ENCODE peak calls at places on chromosome 14, in eight cellular contexts. O, N, Q, B, H, R, U and F are unnamed samples.

GRCh38 chr14:77302926-77303325 is 17.8 kb downstream of the POMT2 start:
- DNase-seq in O (peak), N (peak), Q (peak), B (no peak), H (no peak), R (no peak), U (no peak), F (no peak)

GRCh38 chr14:52551696-52552062 is 626 bp downstream of the TXNDC16 start:
- DNase-seq in O (peak), N (peak), Q (peak), B (peak), H (no peak), R (no peak), U (no peak), F (no peak)

GRCh38 chr14:67940894-67941455 is 121.4 kb downstream of the RAD51B start:
- DNase-seq in O (peak), N (peak), Q (peak), B (no peak), H (no peak), R (peak), U (peak), F (no peak)

GRCh38 chr14:33120966-33121365 is 182.3 kb downstream of the NPAS3 start:
- DNase-seq in O (no peak), N (peak), Q (peak), B (no peak), H (no peak), R (no peak), U (no peak), F (no peak)

GRCh38 chr14:68748691-68749090 is 44.2 kb downstream of the ZFP36L1 start:
- DNase-seq in O (no peak), N (no peak), Q (no peak), B (no peak), H (no peak), R (no peak), U (no peak), F (no peak)

GRCh38 chr14:60753264-60754126 is 18.9 kb downstream of the MNAT1 start:
- DNase-seq in O (no peak), N (peak), Q (no peak), B (peak), H (no peak), R (no peak), U (no peak), F (no peak)

GRCh38 chr14:95666450-95666849 is 19.8 kb upstream of the TCL1B start:
- DNase-seq in O (no peak), N (no peak), Q (no peak), B (no peak), H (no peak), R (no peak), U (no peak), F (no peak)

GRCh38 chr14:106291626-106292025 is 765.2 kb downstream of the TMEM121 start:
- DNase-seq in O (no peak), N (no peak), Q (no peak), B (no peak), H (no peak), R (no peak), U (no peak), F (no peak)